ENCODE peak calls at places on chromosomes 7 and 10, in six cellular contexts. F, B, K, G, E and T are unnamed samples.

GRCh38 chr7:31933481-31933880 is 136.7 kb downstream of the PDE1C start:
- DNase-seq in K (no peak), B (no peak), G (no peak), F (no peak), E (no peak), T (no peak)

GRCh38 chr10:48659790-48660189 is 24.9 kb upstream of the WDFY4 start:
- DNase-seq in B (no peak), E (no peak), K (no peak), F (peak), G (no peak), T (no peak)

GRCh38 chr7:5695037-5695708 is 86.3 kb downstream of the RNF216 start:
- DNase-seq in E (no peak), K (no peak), G (no peak), B (no peak), F (no peak), T (no peak)

GRCh38 chr7:50828801-50829200 is 46.1 kb upstream of the GRB10 start:
- DNase-seq in K (no peak), B (no peak), E (no peak), F (no peak), G (no peak), T (no peak)

GRCh38 chr10:112812571-112812970 is 137.5 kb upstream of the TCF7L2 start:
- DNase-seq in E (no peak), B (no peak), K (no peak), F (no peak), G (no peak), T (no peak)

GRCh38 chr7:1156782-1157535 is 3.0 kb downstream of the ZFAND2A start:
- DNase-seq in F (peak), K (peak), E (no peak), B (no peak), G (peak), T (peak)

GRCh38 chr7:155069992-155070827 is at the start of gene HTR5A:
- DNase-seq in F (peak), K (peak), E (peak), G (peak), B (peak), T (peak)

GRCh38 chr7:86814980-86815379 is 171.3 kb downstream of the GRM3 start:
- DNase-seq in K (peak), E (no peak), F (peak), G (peak), B (peak), T (no peak)

GRCh38 chr7:84412161-84412969 is 217.8 kb upstream of the SEMA3A start:
- DNase-seq in B (no peak), G (peak), E (no peak), F (peak), K (no peak), T (peak)

GRCh38 chr10:122159159-122159970 is 111.7 kb upstream of the BTBD16 start:
- DNase-seq in F (no peak), K (no peak), G (no peak), E (no peak), B (no peak), T (no peak)

GRCh38 chr10:71031601-71032000 is 143.2 kb upstream of the PCBD1 start:
- DNase-seq in E (no peak), B (no peak), K (no peak), G (no peak), F (no peak), T (no peak)

GRCh38 chr10:34710391-34710751 is 104.7 kb downstream of the PARD3 start:
- DNase-seq in B (no peak), E (no peak), F (peak), G (no peak), K (no peak), T (peak)

GRCh38 chr7:149289262-149289661 is 27.3 kb downstream of the ZNF783 start:
- DNase-seq in G (no peak), B (no peak), K (no peak), F (no peak), E (no peak), T (no peak)

GRCh38 chr10:119517235-119518141 is 25.0 kb downstream of the RGS10 start:
- DNase-seq in E (no peak), F (no peak), K (no peak), G (no peak), B (no peak), T (no peak)

GRCh38 chr7:77481615-77482014 is 55.5 kb upstream of the PTPN12 start:
- DNase-seq in B (no peak), K (no peak), F (no peak), E (no peak), G (no peak), T (no peak)

GRCh38 chr7:102024769-102025391 is 207.5 kb downstream of the CUX1 start:
- DNase-seq in B (no peak), F (no peak), G (peak), E (no peak), K (no peak), T (no peak)

GRCh38 chr10:37854606-37855005 is 2.8 kb downstream of the ZNF248 start:
- DNase-seq in F (no peak), K (no peak), E (no peak), G (no peak), B (no peak), T (no peak)

GRCh38 chr10:71765176-71765906 is 8.0 kb downstream of the VSIR start:
- DNase-seq in B (no peak), G (peak), F (no peak), E (no peak), K (no peak), T (peak)

GRCh38 chr7:158085741-158086695 is 501.6 kb downstream of the PTPRN2 start:
- DNase-seq in F (no peak), B (no peak), E (no peak), G (no peak), K (no peak), T (no peak)

GRCh38 chr7:54831644-54832095 is 72.7 kb upstream of the SEC61G start:
- DNase-seq in E (no peak), G (no peak), B (no peak), F (no peak), K (no peak), T (no peak)

GRCh38 chr7:107686816-107687387 is 26.3 kb downstream of the SLC26A4 start:
- DNase-seq in E (no peak), B (no peak), K (no peak), F (no peak), G (no peak), T (no peak)

GRCh38 chr10:51092402-51092801 is 18.1 kb downstream of the PRKG1 start:
- DNase-seq in K (no peak), G (no peak), E (no peak), F (no peak), B (no peak), T (no peak)

GRCh38 chr10:125001313-125002043 is 59.6 kb downstream of the ZRANB1 start:
- DNase-seq in E (no peak), K (no peak), G (no peak), F (no peak), B (peak), T (no peak)

GRCh38 chr10:15324611-15325010 is 46.5 kb downstream of the FAM171A1 start:
- DNase-seq in B (no peak), G (no peak), K (no peak), E (no peak), F (no peak), T (no peak)

GRCh38 chr10:22681783-22682183 is 32.6 kb downstream of the PIP4K2A start:
- DNase-seq in K (no peak), B (no peak), G (peak), E (no peak), F (peak), T (peak)

GRCh38 chr10:122638106-122638505 is 61.5 kb downstream of the C10orf120 start:
- DNase-seq in K (no peak), E (no peak), G (no peak), B (no peak), F (no peak), T (no peak)

GRCh38 chr10:71812016-71812912 is 38.8 kb downstream of the PSAP start:
- DNase-seq in F (peak), E (peak), B (peak), K (peak), G (peak), T (peak)

GRCh38 chr7:157839672-157840167 is 502.9 kb downstream of the DNAJB6 start:
- DNase-seq in E (no peak), K (no peak), B (no peak), G (no peak), F (no peak), T (no peak)

GRCh38 chr7:2403718-2404648 is 572 bp downstream of the CHST12 start:
- DNase-seq in K (peak), G (no peak), E (no peak), B (peak), F (peak), T (peak)

GRCh38 chr10:133143200-133143533 is 16.9 kb upstream of the KNDC1 start:
- DNase-seq in E (no peak), G (no peak), K (peak), B (no peak), F (no peak), T (no peak)

GRCh38 chr10:131735577-131735976 is 165.2 kb upstream of the PPP2R2D start:
- DNase-seq in B (no peak), F (no peak), G (no peak), K (no peak), E (no peak), T (no peak)

GRCh38 chr10:131738396-131738735 is 162.4 kb upstream of the PPP2R2D start:
- DNase-seq in F (no peak), B (no peak), E (peak), G (no peak), K (no peak), T (no peak)

GRCh38 chr10:131739201-131739600 is 161.6 kb upstream of the PPP2R2D start:
- DNase-seq in F (no peak), B (no peak), G (no peak), K (no peak), E (no peak), T (no peak)

GRCh38 chr10:131736321-131736980 is 164.4 kb upstream of the PPP2R2D start:
- DNase-seq in G (no peak), B (no peak), E (no peak), K (no peak), F (no peak), T (no peak)

DNA sequence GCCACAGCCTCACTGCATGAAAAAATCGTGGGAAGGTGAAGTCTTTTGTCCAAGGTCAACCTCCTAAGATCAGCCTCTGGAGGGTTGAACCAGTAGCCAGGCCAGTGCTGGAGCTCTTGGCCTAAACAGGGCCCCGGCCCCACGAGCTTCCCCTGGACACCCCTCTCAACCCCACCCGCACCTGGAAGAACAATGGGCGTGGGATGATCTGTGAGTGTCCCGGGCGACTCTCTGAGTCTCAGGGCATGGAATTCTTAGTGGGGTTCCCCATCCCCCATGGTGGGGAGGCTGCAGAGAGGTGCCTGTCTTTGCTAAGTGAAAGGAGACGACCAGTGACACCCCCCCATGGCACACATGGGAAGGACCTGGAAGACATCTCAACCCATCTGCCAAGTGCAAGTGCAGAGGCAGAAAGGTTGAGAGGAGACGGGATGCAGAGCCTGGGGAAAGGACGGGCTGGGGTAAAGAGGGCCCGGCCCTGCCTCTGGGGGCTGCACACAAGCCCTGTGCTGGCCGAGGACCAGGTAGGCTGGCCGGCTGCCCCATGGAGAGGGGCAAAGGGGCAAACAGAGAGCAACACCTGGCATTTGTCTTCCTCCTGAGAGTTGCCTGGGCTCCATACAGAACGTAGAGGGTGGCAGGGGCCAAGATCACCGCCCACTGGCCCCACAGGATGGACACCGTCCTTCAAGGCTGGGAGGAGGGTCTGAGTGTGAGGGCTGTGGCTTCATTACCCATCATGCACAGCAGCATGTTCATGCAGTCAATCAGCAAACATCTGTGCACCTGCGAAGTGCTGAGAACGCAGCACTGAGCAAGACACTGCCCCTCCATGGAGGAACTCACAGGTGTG is 163.0 kb upstream of the PPP2R2D start:
- DNase-seq in K (no peak), G (no peak), B (no peak), F (no peak), E (peak), T (no peak)
- TF ChIP-seq JUN in K (no peak), G (no peak), B (no peak), F (no peak), E (no peak), T (no peak)

GRCh38 chr10:47034511-47035051 is 123.4 kb downstream of the PTPN20 start:
- DNase-seq in E (no peak), G (no peak), B (no peak), F (no peak), K (no peak), T (no peak)
- TF ChIP-seq JUN in E (no peak), G (no peak), B (no peak), F (no peak), K (no peak), T (no peak)

GRCh38 chr7:39985398-39985918 is 35.4 kb downstream of the CDK13 start:
- DNase-seq in G (no peak), K (no peak), B (no peak), E (no peak), F (no peak), T (no peak)

GRCh38 chr7:39978252-39978934 is 28.3 kb downstream of the CDK13 start:
- DNase-seq in B (no peak), E (no peak), G (no peak), F (no peak), K (no peak), T (no peak)

DNA sequence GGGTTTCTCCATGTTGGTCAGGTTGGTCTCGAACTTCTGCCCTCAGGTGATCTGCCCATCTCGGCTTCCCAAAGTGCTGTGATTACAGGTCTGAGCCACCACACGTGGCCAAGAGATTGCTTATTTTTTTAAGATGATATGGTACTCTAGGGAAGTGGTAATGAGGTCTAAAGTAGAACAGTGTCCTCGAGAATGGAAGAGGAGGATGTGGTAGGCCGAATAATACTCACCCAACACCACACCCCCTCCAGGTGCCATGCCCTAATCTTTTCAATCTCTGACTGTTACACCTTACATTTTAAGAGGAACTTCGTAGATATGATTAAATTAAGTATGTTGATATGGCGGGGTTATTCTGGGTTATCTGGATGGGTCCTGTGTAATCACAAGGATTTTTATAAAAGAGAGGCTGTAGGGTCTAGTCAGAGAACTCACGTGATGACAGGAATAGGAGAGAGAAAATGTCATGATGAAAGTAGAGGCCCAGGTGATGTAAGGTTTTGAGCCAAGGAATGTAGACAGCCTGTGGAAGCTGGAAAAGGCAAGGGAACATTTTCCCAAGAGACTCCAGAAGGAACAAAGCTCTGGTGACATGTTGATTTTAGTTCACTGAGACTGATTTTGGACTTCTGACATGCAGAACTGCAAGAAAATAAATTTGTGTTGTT is 29.5 kb downstream of the CDK13 start:
- DNase-seq in F (no peak), K (no peak), G (no peak), E (no peak), B (no peak), T (no peak)
- TF ChIP-seq JUN in F (no peak), K (no peak), G (no peak), E (no peak), B (no peak), T (no peak)

DNA sequence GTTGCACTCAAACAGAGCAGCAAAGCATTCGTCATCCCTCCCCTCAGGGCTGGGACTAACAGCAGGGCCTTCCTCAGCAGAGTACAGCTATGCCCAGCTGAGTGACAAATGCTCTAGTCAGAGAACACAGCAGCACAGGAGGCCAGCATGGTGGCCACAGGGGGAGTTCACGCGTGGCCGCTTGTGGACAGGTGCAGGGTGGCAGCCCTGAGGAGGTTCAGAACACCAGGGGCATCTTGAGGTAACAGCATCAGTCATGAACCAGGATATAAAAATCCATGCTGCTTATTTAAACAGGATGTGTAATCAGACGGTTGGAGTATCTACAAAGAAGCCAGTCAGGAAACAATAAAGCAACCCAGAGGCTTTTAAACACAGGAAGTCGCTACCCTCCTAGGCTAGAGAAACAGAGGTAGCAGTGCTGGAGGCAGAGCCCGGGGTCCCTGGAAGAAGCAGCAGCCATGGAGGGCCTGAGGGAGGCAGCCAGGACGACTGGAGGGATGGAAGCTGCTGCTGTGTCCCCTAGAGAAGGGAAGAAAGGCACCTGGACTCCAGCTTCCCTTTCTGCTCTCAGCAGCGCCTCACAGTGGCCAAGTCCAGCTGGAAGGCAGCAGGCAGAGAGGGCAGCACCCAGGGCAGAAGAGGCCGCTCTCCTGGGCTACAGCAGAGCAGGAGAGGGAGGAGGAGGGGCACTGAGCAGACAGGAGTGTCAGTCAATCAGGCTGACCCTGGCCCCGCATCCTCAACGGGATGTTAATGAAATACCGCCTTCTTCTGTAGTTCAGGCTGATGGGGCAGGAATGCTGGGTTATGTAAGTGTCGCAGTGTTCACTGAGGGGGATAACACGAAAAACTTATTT is 70.8 kb upstream of the UCN3 start:
- DNase-seq in G (peak), E (peak), B (peak), K (peak), F (peak), T (peak)
- TF ChIP-seq JUN in G (no peak), E (no peak), B (no peak), K (no peak), F (no peak), T (no peak)